ENCODE peak calls at places on chromosomes 5 and 9, in nine cellular contexts. X is spleen; P is ovary; H is NCI-H1436; G is neural crest cell; L is BJ; Z is anterior cingulate cortex; V is CD8-positive, alpha-beta T cell; A is T-cell. U is an unnamed sample.

GRCh38 chr5:132764671-132765070 is 12.4 kb downstream of the SEPTIN8 start:
- DNase-seq in P (no peak), Z (no peak), A (no peak), X (no peak), G (no peak), H (no peak), L (no peak), V (no peak), U (no peak)

GRCh38 chr9:5041390-5042115 is 56.5 kb downstream of the JAK2 start:
- DNase-seq in Z (no peak), L (no peak), X (peak), G (no peak), H (no peak), P (no peak), V (no peak), A (no peak), U (no peak)

GRCh38 chr5:132947661-132948060 is 15.8 kb downstream of the AFF4 start:
- DNase-seq in H (no peak), A (no peak), P (no peak), X (no peak), L (no peak), G (no peak), Z (no peak), V (no peak), U (peak)

GRCh38 chr5:88682797-88683496 is 200.0 kb downstream of the MEF2C start:
- DNase-seq in P (no peak), A (no peak), Z (no peak), H (no peak), X (no peak), G (no peak), V (no peak), L (no peak), U (no peak)

GRCh38 chr5:43078956-43079355 is 38.8 kb upstream of the ANXA2R start:
- DNase-seq in Z (no peak), X (no peak), V (no peak), P (no peak), L (peak), G (no peak), H (no peak), A (no peak), U (peak)

GRCh38 chr9:89680547-89681467 is 76.0 kb downstream of the GADD45G start:
- DNase-seq in P (no peak), Z (no peak), X (no peak), G (no peak), V (no peak), H (no peak), A (no peak), L (no peak), U (no peak)

GRCh38 chr9:13899924-13900323 is 414.0 kb downstream of the NFIB start:
- DNase-seq in X (no peak), G (no peak), L (no peak), A (no peak), Z (no peak), V (no peak), H (no peak), P (peak), U (no peak)

GRCh38 chr5:68149189-68149588 is 66.4 kb upstream of the PIK3R1 start:
- DNase-seq in V (no peak), L (no peak), H (no peak), P (no peak), A (no peak), G (no peak), X (no peak), Z (no peak), U (peak)

GRCh38 chr5:159199780-159200179 is 9.6 kb downstream of the RNF145 start:
- DNase-seq in Z (no peak), X (no peak), L (no peak), A (no peak), G (no peak), H (no peak), V (no peak), P (no peak), U (no peak)

GRCh38 chr5:142426129-142426641 is 101.4 kb upstream of the SPRY4 start:
- DNase-seq in H (no peak), Z (no peak), V (peak), L (no peak), G (no peak), X (no peak), A (peak), P (no peak), U (no peak)

GRCh38 chr9:127074561-127075548 is 47.6 kb downstream of the ANGPTL2 start:
- DNase-seq in A (no peak), P (no peak), G (no peak), X (no peak), V (no peak), H (no peak), Z (no peak), L (no peak), U (no peak)

GRCh38 chr5:124613273-124613953 is 133.0 kb downstream of the ZNF608 start:
- DNase-seq in Z (no peak), V (no peak), P (no peak), H (no peak), L (no peak), A (no peak), X (no peak), G (no peak), U (no peak)

GRCh38 chr5:148788636-148789035 is 37.8 kb upstream of the ADRB2 start:
- DNase-seq in G (no peak), P (no peak), Z (no peak), L (no peak), H (no peak), X (no peak), V (no peak), A (no peak), U (no peak)

GRCh38 chr5:169147542-169147941 is 153.4 kb downstream of the SLIT3 start:
- DNase-seq in X (no peak), V (no peak), Z (no peak), P (no peak), H (no peak), L (no peak), A (no peak), G (no peak), U (no peak)

GRCh38 chr9:28260331-28260730 is 687.0 kb upstream of the C9orf72 start:
- DNase-seq in A (no peak), P (no peak), V (no peak), L (no peak), G (no peak), Z (no peak), X (no peak), H (no peak), U (no peak)

GRCh38 chr9:5800969-5801738 is 31.8 kb downstream of the ERMP1 start:
- DNase-seq in G (no peak), H (no peak), X (no peak), L (no peak), P (no peak), V (no peak), Z (no peak), A (no peak), U (no peak)

GRCh38 chr9:125484632-125485282 is 222.3 kb downstream of the MAPKAP1 start:
- DNase-seq in V (no peak), G (no peak), P (peak), A (no peak), L (peak), X (no peak), H (no peak), Z (no peak), U (no peak)

GRCh38 chr5:54317511-54318260 is 7.3 kb upstream of the ARL15 start:
- DNase-seq in Z (no peak), A (no peak), V (no peak), H (no peak), P (no peak), G (no peak), L (no peak), X (no peak), U (peak)

GRCh38 chr5:74526111-74526510 is 114.4 kb downstream of the ENC1 start:
- DNase-seq in A (no peak), X (no peak), L (no peak), H (no peak), P (no peak), V (no peak), G (no peak), Z (no peak), U (no peak)

U was measured in trophoblast cell.